ENCODE peak calls at places on chromosomes 11 and 22, in eight cellular contexts. One of them, this sample, is unnamed.

GRCh38 chr11:105177658-105178057 is 38.1 kb upstream of the CARD18 start:
- DNase-seq in GM23338: no peak
- DNase-seq in H9: no peak
- DNase-seq in keratinocyte: no peak
- DNase-seq in H1: no peak
- DNase-seq in MM.1S: no peak
- DNase-seq in fibroblast of lung: peak
- DNase-seq in DND-41: no peak
- DNase-seq in this sample: no peak

GRCh38 chr22:33896801-33897620 is 23.3 kb downstream of the LARGE1 start:
- DNase-seq in H9: peak
- DNase-seq in DND-41: no peak
- DNase-seq in H1: no peak
- DNase-seq in GM23338: peak
- DNase-seq in fibroblast of lung: no peak
- DNase-seq in keratinocyte: no peak
- DNase-seq in MM.1S: no peak
- DNase-seq in this sample: no peak

GRCh38 chr11:58334708-58335107 is 24.2 kb downstream of the OR5B17 start:
- DNase-seq in MM.1S: no peak
- DNase-seq in fibroblast of lung: peak
- DNase-seq in H1: no peak
- DNase-seq in H9: no peak
- DNase-seq in DND-41: no peak
- DNase-seq in keratinocyte: peak
- DNase-seq in GM23338: no peak
- DNase-seq in this sample: no peak

GRCh38 chr11:23903044-23903704 is 593.7 kb upstream of the LUZP2 start:
- DNase-seq in keratinocyte: peak
- DNase-seq in MM.1S: no peak
- DNase-seq in H1: no peak
- DNase-seq in GM23338: no peak
- DNase-seq in fibroblast of lung: peak
- DNase-seq in H9: no peak
- DNase-seq in DND-41: no peak
- DNase-seq in this sample: no peak

GRCh38 chr22:30582051-30582450 is 7.6 kb upstream of the GAL3ST1 start:
- DNase-seq in keratinocyte: no peak
- DNase-seq in H9: no peak
- DNase-seq in MM.1S: no peak
- DNase-seq in H1: no peak
- DNase-seq in DND-41: no peak
- DNase-seq in fibroblast of lung: no peak
- DNase-seq in GM23338: no peak
- DNase-seq in this sample: no peak

GRCh38 chr22:50218153-50218995 is 17.6 kb downstream of the SELENOO start:
- DNase-seq in H1: peak
- DNase-seq in MM.1S: no peak
- DNase-seq in H9: no peak
- DNase-seq in fibroblast of lung: no peak
- DNase-seq in DND-41: no peak
- DNase-seq in keratinocyte: no peak
- DNase-seq in GM23338: no peak
- DNase-seq in this sample: no peak

GRCh38 chr22:46501701-46502100 is 35.7 kb downstream of the CELSR1 start:
- DNase-seq in H1: no peak
- DNase-seq in keratinocyte: no peak
- DNase-seq in GM23338: no peak
- DNase-seq in MM.1S: no peak
- DNase-seq in DND-41: no peak
- DNase-seq in fibroblast of lung: peak
- DNase-seq in H9: no peak
- DNase-seq in this sample: no peak

GRCh38 chr11:107549253-107549953 is 16.1 kb downstream of the ALKBH8 start:
- DNase-seq in GM23338: peak
- DNase-seq in keratinocyte: no peak
- DNase-seq in MM.1S: peak
- DNase-seq in H1: no peak
- DNase-seq in fibroblast of lung: peak
- DNase-seq in H9: no peak
- DNase-seq in DND-41: peak
- DNase-seq in this sample: peak

GRCh38 chr11:65884716-65885092 is 3.6 kb downstream of the FIBP start:
- DNase-seq in fibroblast of lung: peak
- DNase-seq in GM23338: peak
- DNase-seq in MM.1S: peak
- DNase-seq in keratinocyte: no peak
- DNase-seq in DND-41: peak
- DNase-seq in H1: peak
- DNase-seq in H9: peak
- DNase-seq in this sample: peak

GRCh38 chr11:120215634-120216033 is 4.8 kb downstream of the OAF start:
- DNase-seq in GM23338: no peak
- DNase-seq in MM.1S: no peak
- DNase-seq in keratinocyte: no peak
- DNase-seq in H1: no peak
- DNase-seq in DND-41: no peak
- DNase-seq in fibroblast of lung: peak
- DNase-seq in H9: no peak
- DNase-seq in this sample: no peak

GRCh38 chr11:126072821-126073594 is 10.3 kb upstream of the CDON start:
- DNase-seq in GM23338: no peak
- DNase-seq in MM.1S: no peak
- DNase-seq in fibroblast of lung: no peak
- DNase-seq in H1: no peak
- DNase-seq in DND-41: no peak
- DNase-seq in keratinocyte: no peak
- DNase-seq in H9: no peak
- DNase-seq in this sample: no peak

GRCh38 chr11:97557399-97557798 is 1167.6 kb downstream of the JRKL start:
- DNase-seq in H1: no peak
- DNase-seq in fibroblast of lung: no peak
- DNase-seq in H9: no peak
- DNase-seq in keratinocyte: no peak
- DNase-seq in DND-41: no peak
- DNase-seq in GM23338: no peak
- DNase-seq in MM.1S: peak
- DNase-seq in this sample: no peak

GRCh38 chr11:32893091-32893946 is 708 bp downstream of the QSER1 start:
- DNase-seq in MM.1S: peak
- DNase-seq in H1: peak
- DNase-seq in keratinocyte: no peak
- DNase-seq in DND-41: peak
- DNase-seq in GM23338: peak
- DNase-seq in fibroblast of lung: peak
- DNase-seq in H9: peak
- DNase-seq in this sample: peak

GRCh38 chr11:12599408-12600143 is 74.6 kb upstream of the TEAD1 start:
- DNase-seq in H9: peak
- DNase-seq in keratinocyte: no peak
- DNase-seq in fibroblast of lung: no peak
- DNase-seq in DND-41: peak
- DNase-seq in GM23338: peak
- DNase-seq in H1: peak
- DNase-seq in MM.1S: peak
- DNase-seq in this sample: peak

GRCh38 chr11:3615998-3616397 is 25.8 kb downstream of the ART5 start:
- DNase-seq in GM23338: no peak
- DNase-seq in keratinocyte: no peak
- DNase-seq in H1: no peak
- DNase-seq in DND-41: no peak
- DNase-seq in fibroblast of lung: no peak
- DNase-seq in MM.1S: no peak
- DNase-seq in H9: no peak
- DNase-seq in this sample: no peak

GRCh38 chr11:3611976-3612678 is 29.7 kb downstream of the ART5 start:
- DNase-seq in DND-41: no peak
- DNase-seq in GM23338: no peak
- DNase-seq in MM.1S: no peak
- DNase-seq in keratinocyte: no peak
- DNase-seq in fibroblast of lung: no peak
- DNase-seq in H9: no peak
- DNase-seq in H1: no peak
- DNase-seq in this sample: no peak

GRCh38 chr11:3613998-3614741 is 27.6 kb downstream of the ART5 start:
- DNase-seq in H9: no peak
- DNase-seq in MM.1S: no peak
- DNase-seq in GM23338: no peak
- DNase-seq in fibroblast of lung: no peak
- DNase-seq in keratinocyte: no peak
- DNase-seq in H1: no peak
- DNase-seq in DND-41: no peak
- DNase-seq in this sample: no peak

GRCh38 chr11:3616721-3617460 is 24.9 kb downstream of the ART5 start:
- DNase-seq in fibroblast of lung: no peak
- DNase-seq in GM23338: no peak
- DNase-seq in H9: no peak
- DNase-seq in MM.1S: no peak
- DNase-seq in keratinocyte: no peak
- DNase-seq in DND-41: no peak
- DNase-seq in H1: no peak
- DNase-seq in this sample: no peak

DNA sequence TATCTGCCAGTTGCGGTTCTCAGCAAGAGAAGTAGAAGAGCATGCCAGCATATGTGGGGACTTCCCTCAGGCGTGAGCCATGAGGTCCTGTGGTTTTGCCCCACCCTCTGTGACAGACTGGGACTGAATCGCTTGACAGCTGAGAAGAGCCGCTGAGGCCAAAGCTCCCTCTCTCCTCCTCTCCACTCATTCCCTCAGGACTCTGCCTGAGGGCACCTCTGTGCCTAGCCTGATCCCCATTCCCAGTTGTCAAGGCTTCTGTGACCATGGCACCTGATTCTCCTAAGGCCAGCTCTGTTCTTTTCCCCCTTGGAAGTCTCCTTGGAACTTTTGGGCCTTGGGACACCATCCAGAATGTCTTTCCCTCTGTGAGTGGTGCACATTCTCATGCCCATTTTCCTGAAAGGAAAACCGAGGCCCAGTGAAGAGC is 27.0 kb downstream of the ART5 start:
- DNase-seq in fibroblast of lung: no peak
- DNase-seq in MM.1S: peak
- DNase-seq in H9: no peak
- DNase-seq in keratinocyte: no peak
- DNase-seq in GM23338: no peak
- DNase-seq in DND-41: peak
- DNase-seq in H1: no peak
- DNase-seq in this sample: no peak
- H2AFZ ChIP-seq in fibroblast of lung: no peak
- H2AFZ ChIP-seq in MM.1S: peak
- H2AFZ ChIP-seq in H9: no peak
- H2AFZ ChIP-seq in keratinocyte: peak
- H2AFZ ChIP-seq in GM23338: no peak
- H2AFZ ChIP-seq in DND-41: no peak
- H2AFZ ChIP-seq in H1: no peak
- H2AFZ ChIP-seq in this sample: no peak

DNA sequence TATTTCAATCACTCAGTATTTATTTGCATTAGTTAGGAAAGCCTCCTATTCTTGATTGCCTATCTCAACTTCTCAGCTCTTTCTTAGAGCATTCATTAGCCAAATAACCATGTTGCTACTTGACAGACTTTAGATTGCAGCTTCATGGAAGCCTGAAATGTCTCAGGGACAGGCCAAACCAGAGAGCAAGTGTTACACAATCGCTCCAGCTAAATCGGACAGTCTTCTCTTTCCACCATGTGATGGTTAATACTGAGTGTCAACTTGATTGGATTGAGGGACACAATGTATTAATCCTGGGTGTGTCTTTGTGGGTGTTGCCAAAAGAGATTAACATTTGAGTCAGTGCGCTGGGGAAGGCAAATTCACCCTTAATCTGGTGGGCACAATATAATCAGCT is 106.5 kb upstream of the DRD2 start:
- DNase-seq in GM23338: no peak
- DNase-seq in fibroblast of lung: no peak
- DNase-seq in DND-41: no peak
- DNase-seq in keratinocyte: no peak
- DNase-seq in H9: no peak
- DNase-seq in MM.1S: no peak
- DNase-seq in H1: peak
- DNase-seq in this sample: peak
- H2AFZ ChIP-seq in GM23338: no peak
- H2AFZ ChIP-seq in fibroblast of lung: no peak
- H2AFZ ChIP-seq in DND-41: no peak
- H2AFZ ChIP-seq in keratinocyte: no peak
- H2AFZ ChIP-seq in H9: no peak
- H2AFZ ChIP-seq in MM.1S: no peak
- H2AFZ ChIP-seq in H1: no peak
- H2AFZ ChIP-seq in this sample: no peak

GRCh38 chr11:27470166-27470565 is 2.4 kb downstream of the LGR4 start:
- DNase-seq in H9: no peak
- DNase-seq in GM23338: no peak
- DNase-seq in H1: no peak
- DNase-seq in fibroblast of lung: no peak
- DNase-seq in keratinocyte: no peak
- DNase-seq in MM.1S: no peak
- DNase-seq in DND-41: no peak
- DNase-seq in this sample: no peak

GRCh38 chr11:27471067-27471587 is 1.5 kb downstream of the LGR4 start:
- DNase-seq in H9: no peak
- DNase-seq in MM.1S: no peak
- DNase-seq in fibroblast of lung: no peak
- DNase-seq in DND-41: no peak
- DNase-seq in GM23338: peak
- DNase-seq in keratinocyte: no peak
- DNase-seq in H1: no peak
- DNase-seq in this sample: peak

GRCh38 chr11:27473017-27473406 is 422 bp upstream of the LGR4 start:
- DNase-seq in H1: no peak
- DNase-seq in H9: no peak
- DNase-seq in keratinocyte: no peak
- DNase-seq in fibroblast of lung: no peak
- DNase-seq in DND-41: no peak
- DNase-seq in GM23338: no peak
- DNase-seq in MM.1S: no peak
- DNase-seq in this sample: no peak

GRCh38 chr11:27471588-27472397 is 797 bp downstream of the LGR4 start:
- DNase-seq in H9: peak
- DNase-seq in GM23338: peak
- DNase-seq in keratinocyte: no peak
- DNase-seq in H1: peak
- DNase-seq in MM.1S: peak
- DNase-seq in fibroblast of lung: no peak
- DNase-seq in DND-41: no peak
- DNase-seq in this sample: peak

GRCh38 chr11:27472398-27473016 is at the start of gene LGR4:
- DNase-seq in fibroblast of lung: peak
- DNase-seq in H1: peak
- DNase-seq in GM23338: peak
- DNase-seq in keratinocyte: peak
- DNase-seq in H9: peak
- DNase-seq in DND-41: no peak
- DNase-seq in MM.1S: peak
- DNase-seq in this sample: peak
- H2AFZ ChIP-seq in fibroblast of lung: peak
- H2AFZ ChIP-seq in H1: peak
- H2AFZ ChIP-seq in GM23338: peak
- H2AFZ ChIP-seq in keratinocyte: peak
- H2AFZ ChIP-seq in H9: no peak
- H2AFZ ChIP-seq in DND-41: no peak
- H2AFZ ChIP-seq in MM.1S: peak
- H2AFZ ChIP-seq in this sample: peak

GRCh38 chr22:38699784-38700183 is 959 bp downstream of the JOSD1 start:
- DNase-seq in GM23338: no peak
- DNase-seq in MM.1S: no peak
- DNase-seq in keratinocyte: no peak
- DNase-seq in H1: no peak
- DNase-seq in H9: no peak
- DNase-seq in fibroblast of lung: peak
- DNase-seq in DND-41: no peak
- DNase-seq in this sample: no peak
- H2AFZ ChIP-seq in GM23338: peak
- H2AFZ ChIP-seq in MM.1S: no peak
- H2AFZ ChIP-seq in keratinocyte: no peak
- H2AFZ ChIP-seq in H1: no peak
- H2AFZ ChIP-seq in H9: no peak
- H2AFZ ChIP-seq in fibroblast of lung: no peak
- H2AFZ ChIP-seq in DND-41: peak
- H2AFZ ChIP-seq in this sample: no peak

This sample was measured in neural progenitor cell.